ENCODE peak calls at places on chromosomes 7 and 10, in six cellular contexts. G is caudate nucleus; W is cerebellar cortex; M is NCI-H1092; V is NCI-H1417; K is stimulated activated CD8-positive, alpha-beta memory T cell treated with anti-CD3 and anti-CD28 coated beads, Interleukin-15, amount 100 ng/mL, for 24 hours. E is an unnamed sample.

GRCh38 chr7:28497026-28497425 is 84.7 kb downstream of the CREB5 start:
- DNase-seq in G (no peak), W (no peak), M (no peak), V (no peak), K (no peak), E (no peak)

GRCh38 chr7:143382791-143383641 is 1.9 kb downstream of the ZYX start:
- DNase-seq in G (no peak), W (no peak), M (no peak), V (no peak), K (no peak), E (no peak)

GRCh38 chr7:35777121-35777520 is 23.7 kb upstream of the SEPTIN7 start:
- DNase-seq in G (peak; percentile 46), W (no peak), M (no peak), V (no peak), K (no peak), E (no peak)

GRCh38 chr10:4775808-4776207 is 50.2 kb upstream of the AKR1E2 start:
- DNase-seq in G (no peak), W (no peak), M (no peak), V (no peak), K (no peak), E (peak; percentile 86)

GRCh38 chr10:92149261-92149660 is 141.6 kb downstream of the CPEB3 start:
- DNase-seq in G (no peak), W (no peak), M (no peak), V (no peak), K (no peak), E (no peak)

GRCh38 chr10:123385508-123385907 is 231.3 kb downstream of the BUB3 start:
- DNase-seq in G (no peak), W (no peak), M (no peak), V (no peak), K (no peak), E (no peak)

GRCh38 chr10:107686095-107686494 is 521.6 kb upstream of the SORCS1 start:
- DNase-seq in G (no peak), W (no peak), M (no peak), V (no peak), K (no peak), E (no peak)

GRCh38 chr10:15124908-15125307 is 27.8 kb downstream of the RPP38 start:
- DNase-seq in G (no peak), W (no peak), M (no peak), V (no peak), K (no peak), E (no peak)

GRCh38 chr7:158824028-158824427 is 5.3 kb downstream of the ESYT2 start:
- DNase-seq in G (no peak), W (no peak), M (no peak), V (no peak), K (no peak), E (no peak)

GRCh38 chr10:88110355-88110754 is 246.9 kb downstream of the PTEN start:
- DNase-seq in G (no peak), W (no peak), M (no peak), V (no peak), K (no peak), E (peak; percentile 93)

GRCh38 chr10:17675638-17676037 is 31.7 kb downstream of the STAM start:
- DNase-seq in G (no peak), W (no peak), M (no peak), V (no peak), K (no peak), E (no peak)

GRCh38 chr10:17633353-17633752 is 10.6 kb upstream of the STAM start:
- DNase-seq in G (no peak), W (no peak), M (no peak), V (no peak), K (no peak), E (no peak)

GRCh38 chr7:105454058-105454739 is 65.5 kb upstream of the SRPK2 start:
- DNase-seq in G (no peak), W (no peak), M (no peak), V (no peak), K (no peak), E (no peak)

GRCh38 chr7:80622531-80622930 is 15.9 kb upstream of the CD36 start:
- DNase-seq in G (no peak), W (no peak), M (no peak), V (no peak), K (no peak), E (peak; percentile 15)

GRCh38 chr10:46555366-46555712 is 1.1 kb downstream of the GPRIN2 start:
- DNase-seq in G (no peak), W (no peak), M (no peak), V (no peak), K (no peak), E (no peak)

GRCh38 chr7:1696671-1697498 is 26.8 kb downstream of the ELFN1 start:
- DNase-seq in G (no peak), W (no peak), M (no peak), V (no peak), K (no peak), E (no peak)

GRCh38 chr7:157405501-157405900 is 68.7 kb downstream of the DNAJB6 start:
- DNase-seq in G (no peak), W (no peak), M (no peak), V (no peak), K (no peak), E (no peak)

GRCh38 chr7:85621286-85621685 is 434.4 kb upstream of the SEMA3D start:
- DNase-seq in G (no peak), W (no peak), M (no peak), V (no peak), K (no peak), E (no peak)

GRCh38 chr10:103967433-103968142 is 648 bp downstream of the SLK start:
- DNase-seq in G (no peak), W (peak; percentile 44), M (no peak), V (no peak), K (no peak), E (peak; percentile 31)

GRCh38 chr10:19325581-19325980 is 277.0 kb downstream of the MALRD1 start:
- DNase-seq in G (no peak), W (no peak), M (no peak), V (no peak), K (no peak), E (no peak)

GRCh38 chr7:77538186-77538907 is 1.3 kb downstream of the PTPN12 start:
- DNase-seq in G (peak; percentile 42), W (peak; percentile 79), M (peak; percentile 55), V (peak; percentile 90), K (no peak), E (peak; percentile 93)

E was measured in RCC 7860.